ENCODE peak calls at places on chromosomes 12 and 14, in six cellular contexts. N, D, Q, I, R and P are unnamed samples.

GRCh38 chr12:24555730-24556129 is 393.2 kb downstream of the BCAT1 start:
- DNase-seq in I (no peak), N (no peak), D (no peak), R (no peak), Q (no peak), P (no peak)

GRCh38 chr12:21881950-21882349 is 59.3 kb downstream of the ABCC9 start:
- DNase-seq in N (no peak), Q (no peak), I (no peak), D (peak; percentile 1), R (no peak), P (no peak)

GRCh38 chr14:36671149-36671548 is 9.5 kb downstream of the PAX9 start:
- DNase-seq in R (no peak), Q (no peak), N (no peak), I (no peak), D (no peak), P (no peak)

GRCh38 chr12:85424581-85425348 is 144.7 kb downstream of the ALX1 start:
- DNase-seq in N (peak; percentile 11), Q (peak; percentile 69), R (peak; percentile 36), D (peak; percentile 50), I (no peak), P (peak; percentile 55)

GRCh38 chr14:80266930-80267329 is 55.6 kb upstream of the DIO2 start:
- DNase-seq in R (no peak), N (no peak), I (no peak), D (no peak), Q (no peak), P (no peak)

GRCh38 chr12:81080431-81080983 is 2.6 kb downstream of the ACSS3 start:
- DNase-seq in Q (no peak), I (no peak), R (no peak), N (no peak), D (peak; percentile 66), P (no peak)

GRCh38 chr14:77264466-77265186 is 6.4 kb downstream of the NGB start:
- DNase-seq in I (no peak), D (no peak), R (no peak), N (no peak), Q (no peak), P (no peak)

GRCh38 chr12:45725631-45726593 is 3.6 kb upstream of the ARID2 start:
- DNase-seq in Q (peak; percentile 58), D (peak; percentile 43), I (no peak), N (no peak), R (peak; percentile 49), P (peak; percentile 69)

GRCh38 chr14:59137256-59137655 is 51.2 kb upstream of the DAAM1 start:
- DNase-seq in R (no peak), Q (no peak), D (no peak), N (no peak), I (no peak), P (no peak)

GRCh38 chr12:78315018-78315417 is 484.3 kb downstream of the NAV3 start:
- DNase-seq in R (no peak), D (no peak), I (no peak), N (no peak), Q (no peak), P (no peak)

GRCh38 chr14:74816124-74816523 is 53.0 kb downstream of the YLPM1 start:
- DNase-seq in R (no peak), Q (no peak), I (no peak), N (no peak), D (no peak), P (no peak)

GRCh38 chr14:30521899-30522736 is 36.8 kb upstream of the G2E3 start:
- DNase-seq in I (no peak), D (peak; percentile 62), Q (no peak), N (peak; percentile 18), R (peak; percentile 37), P (peak; percentile 41)

GRCh38 chr12:19575307-19576243 is 136.3 kb downstream of the AEBP2 start:
- DNase-seq in R (no peak), I (no peak), Q (peak; percentile 23), D (peak; percentile 74), N (peak; percentile 26), P (no peak)

GRCh38 chr12:102298022-102298421 is 100.4 kb upstream of the PMCH start:
- DNase-seq in I (no peak), N (no peak), R (no peak), Q (no peak), D (peak; percentile 60), P (no peak)

GRCh38 chr12:119693006-119693405 is 25.1 kb downstream of the PRKAB1 start:
- DNase-seq in I (no peak), N (peak; percentile 86), R (no peak), D (peak; percentile 98), Q (peak; percentile 84), P (no peak)

GRCh38 chr14:76918176-76918750 is 92.1 kb downstream of the LRRC74A start:
- DNase-seq in R (no peak), Q (peak; percentile 56), D (peak; percentile 94), N (peak; percentile 89), I (peak; percentile 96), P (peak; percentile 67)

GRCh38 chr12:31322651-31323248 is 3.2 kb downstream of the SINHCAF start:
- DNase-seq in Q (peak; percentile 24), D (peak; percentile 54), I (no peak), N (peak; percentile 55), R (peak; percentile 33), P (peak; percentile 59)

GRCh38 chr12:46373303-46374182 is 970 bp upstream of the SLC38A2 start:
- DNase-seq in N (no peak), I (no peak), Q (peak; percentile 68), R (peak; percentile 80), D (peak; percentile 68), P (peak; percentile 69)

GRCh38 chr14:24695265-24696241 is 61.6 kb upstream of the GZMB start:
- DNase-seq in Q (no peak), N (no peak), I (no peak), R (no peak), D (no peak), P (peak; percentile 90)

GRCh38 chr12:109737631-109738030 is 24.0 kb downstream of the FAM222A start:
- DNase-seq in I (no peak), Q (no peak), D (no peak), N (no peak), R (no peak), P (no peak)

GRCh38 chr14:75969126-75969525 is 12.7 kb downstream of the TGFB3 start:
- DNase-seq in D (no peak), R (no peak), Q (no peak), I (no peak), N (no peak), P (no peak)

GRCh38 chr14:68846466-68846865 is 53.6 kb upstream of the ZFP36L1 start:
- DNase-seq in N (no peak), I (no peak), D (no peak), R (no peak), Q (no peak), P (no peak)

GRCh38 chr14:49508124-49508523 is 78.1 kb downstream of the RPS29 start:
- DNase-seq in R (no peak), Q (no peak), N (no peak), I (no peak), D (no peak), P (no peak)

GRCh38 chr12:467591-467990 is 7.9 kb downstream of the B4GALNT3 start:
- DNase-seq in Q (no peak), R (no peak), N (no peak), I (no peak), D (no peak), P (no peak)

GRCh38 chr12:57127101-57127709 is 1.1 kb upstream of the LRP1 start:
- DNase-seq in D (no peak), N (no peak), R (peak; percentile 88), Q (peak; percentile 94), I (peak; percentile 92), P (peak; percentile 59)

GRCh38 chr14:91332448-91333059 is 85.1 kb downstream of the CCDC88C start:
- DNase-seq in Q (peak; percentile 66), R (no peak), I (no peak), D (no peak), N (no peak), P (no peak)

GRCh38 chr12:24822121-24822899 is 126.6 kb downstream of the BCAT1 start:
- DNase-seq in N (peak; percentile 84), I (no peak), Q (no peak), D (peak; percentile 88), R (no peak), P (no peak)

GRCh38 chr12:132986885-132987225 is 688 bp downstream of the ZNF26 start:
- DNase-seq in Q (no peak), N (no peak), D (peak; percentile 12), R (peak; percentile 11), I (no peak), P (peak; percentile 47)

GRCh38 chr12:19085090-19085489 is 44.4 kb upstream of the PLEKHA5 start:
- DNase-seq in D (no peak), N (no peak), Q (no peak), R (no peak), I (no peak), P (no peak)

GRCh38 chr12:103964805-103965204 is 867 bp upstream of the TDG start:
- DNase-seq in Q (no peak), I (no peak), D (no peak), R (no peak), N (no peak), P (no peak)

GRCh38 chr14:103186241-103186835 is 63.1 kb downstream of the TNFAIP2 start:
- DNase-seq in D (no peak), N (no peak), Q (no peak), I (no peak), R (peak; percentile 39), P (no peak)
- H3K4me3 ChIP-seq in D (no peak overlapping the region), N (no peak overlapping the region), Q (no peak overlapping the region), I (no peak overlapping the region), R (no peak overlapping the region), P (no peak overlapping the region)

GRCh38 chr14:99793213-99794155 is at the start of gene EML1:
- DNase-seq in R (peak; percentile 96), N (peak; percentile 42), D (peak; percentile 89), I (no peak), Q (peak; percentile 62), P (peak; percentile 78)
- H3K4me3 ChIP-seq in R (peak within 1 kb of the TSS; percentile 96), N (peak within 1 kb of the TSS; percentile 71), D (peak within 1 kb of the TSS; percentile 53), I (peak within 1 kb of the TSS; percentile 55), Q (peak within 1 kb of the TSS; percentile 10), P (no peak within 1 kb of the TSS)

DNA sequence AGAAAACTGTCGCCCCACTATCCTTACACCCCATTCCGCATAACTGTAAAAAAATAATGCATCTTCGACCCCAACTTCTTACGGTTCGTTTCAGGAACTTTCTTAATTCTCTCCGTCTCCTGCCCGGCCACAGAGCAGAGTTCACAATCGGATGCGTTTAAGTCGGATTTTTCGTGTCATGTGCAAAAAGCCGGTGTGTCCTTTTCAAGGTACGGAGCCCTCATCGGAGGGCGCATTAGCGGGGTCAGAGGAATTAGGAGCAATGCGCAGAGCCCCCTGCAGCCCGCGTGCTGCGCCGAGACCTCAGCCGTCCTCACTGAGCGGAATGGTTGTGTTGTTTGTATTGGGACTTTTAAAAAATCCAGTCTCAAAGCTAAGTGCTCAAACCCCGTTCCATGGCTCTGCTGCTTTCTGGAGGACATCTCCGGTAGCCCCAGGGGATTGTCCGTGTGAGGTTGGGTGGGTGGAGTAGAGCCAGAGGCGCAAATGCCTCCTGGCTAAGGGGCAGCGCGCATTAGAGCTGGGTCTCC is 3.8 kb upstream of the GSC start:
- DNase-seq in N (no peak), R (peak; percentile 79), D (no peak), Q (no peak), I (no peak), P (no peak)
- H3K4me3 ChIP-seq in N (no peak overlapping the region), R (peak overlapping the region; percentile 35), D (no peak overlapping the region), Q (no peak overlapping the region), I (no peak overlapping the region), P (no peak overlapping the region)

DNA sequence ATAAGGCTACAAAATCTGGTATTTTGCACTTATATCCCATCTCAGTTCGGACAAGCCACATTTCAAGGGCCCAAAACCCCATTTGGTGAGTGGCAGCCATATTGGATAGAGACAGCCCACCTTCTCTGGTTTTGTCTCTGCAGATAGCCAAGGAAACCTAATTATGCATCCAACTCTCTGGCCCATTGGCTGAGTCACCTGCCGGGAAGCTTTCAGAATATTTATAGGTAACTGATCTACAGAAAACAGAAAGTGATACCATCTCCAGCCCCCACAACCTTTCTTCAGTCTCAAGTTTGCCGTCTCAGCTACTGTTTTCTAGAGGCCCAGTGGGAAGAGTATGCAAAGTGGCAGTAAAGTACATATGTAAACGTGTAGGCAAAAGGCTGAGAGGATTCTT is 33.7 kb upstream of the PPP1CC start:
- DNase-seq in R (no peak), N (no peak), D (no peak), Q (no peak), I (no peak), P (no peak)
- H3K4me3 ChIP-seq in R (no peak overlapping the region), N (no peak overlapping the region), D (no peak overlapping the region), Q (no peak overlapping the region), I (no peak overlapping the region), P (no peak overlapping the region)